ENCODE peak calls at places on chromosomes 13 and 19, in five cellular contexts. P, S, Y, K and D are unnamed samples.

GRCh38 chr19:33373701-33374405 is at the start of gene CEBPG:
- DNase-seq in P (peak), S (peak), Y (peak), K (peak), D (peak)

GRCh38 chr19:1799695-1800342 is 12.3 kb downstream of the ATP8B3 start:
- DNase-seq in P (no peak), S (peak), Y (no peak), K (peak), D (no peak)

GRCh38 chr13:67015976-67016600 is 214.0 kb downstream of the PCDH9 start:
- DNase-seq in P (no peak), S (no peak), Y (no peak), K (no peak), D (no peak)

GRCh38 chr19:43690444-43690843 is 20.5 kb upstream of the PLAUR start:
- DNase-seq in P (no peak), S (no peak), Y (no peak), K (no peak), D (no peak)

GRCh38 chr19:15014579-15014978 is 34.7 kb upstream of the CASP14 start:
- DNase-seq in P (no peak), S (no peak), Y (no peak), K (no peak), D (no peak)

GRCh38 chr13:40472427-40473220 is 193.8 kb downstream of the FOXO1 start:
- DNase-seq in P (no peak), S (no peak), Y (no peak), K (no peak), D (no peak)

GRCh38 chr13:114053026-114053425 is 79.2 kb upstream of the C13orf46 start:
- DNase-seq in P (no peak), S (no peak), Y (peak), K (no peak), D (no peak)

GRCh38 chr13:26220575-26220974 is 1.5 kb downstream of the RNF6 start:
- DNase-seq in P (peak), S (no peak), Y (peak), K (no peak), D (peak)

GRCh38 chr13:113455384-113455783 is 2.1 kb upstream of the ADPRHL1 start:
- DNase-seq in P (no peak), S (peak), Y (no peak), K (no peak), D (no peak)

GRCh38 chr19:463483-464130 is 2.8 kb upstream of the SHC2 start:
- DNase-seq in P (no peak), S (no peak), Y (no peak), K (no peak), D (no peak)

GRCh38 chr19:23391239-23391638 is 4.0 kb downstream of the ZNF91 start:
- DNase-seq in P (no peak), S (no peak), Y (no peak), K (no peak), D (no peak)

GRCh38 chr19:12668937-12669271 is 2.3 kb downstream of the WDR83 start:
- DNase-seq in P (peak), S (no peak), Y (peak), K (no peak), D (peak)

GRCh38 chr13:110841846-110842245 is 73.0 kb downstream of the ANKRD10 start:
- DNase-seq in P (peak), S (no peak), Y (peak), K (no peak), D (peak)

GRCh38 chr13:48514776-48515175 is 18.1 kb downstream of the RCBTB2 start:
- DNase-seq in P (no peak), S (no peak), Y (no peak), K (peak), D (no peak)

GRCh38 chr13:109738298-109738746 is 48.1 kb downstream of the IRS2 start:
- DNase-seq in P (peak), S (no peak), Y (no peak), K (no peak), D (peak)

GRCh38 chr19:33134571-33135041 is 2.7 kb downstream of the WDR88 start:
- DNase-seq in P (no peak), S (no peak), Y (no peak), K (no peak), D (no peak)

GRCh38 chr19:42942187-42942789 is 5.3 kb upstream of the PSG7 start:
- DNase-seq in P (peak), S (no peak), Y (no peak), K (peak), D (peak)

GRCh38 chr13:49997935-49998334 is 1.1 kb downstream of the TRIM13 start:
- DNase-seq in P (no peak), S (peak), Y (no peak), K (no peak), D (peak)

GRCh38 chr13:79384022-79384610 is 21.9 kb downstream of the RBM26 start:
- DNase-seq in P (no peak), S (no peak), Y (no peak), K (no peak), D (peak)

GRCh38 chr13:104315606-104316005 is 1249.4 kb upstream of the SLC10A2 start:
- DNase-seq in P (peak), S (no peak), Y (peak), K (no peak), D (peak)